ENCODE peak calls at places on chromosome 10, in five cellular contexts. One of them, this sample, is unnamed.

GRCh38 chr10:123759496-123760070 is 93.4 kb downstream of the GPR26 start:
- DNase-seq in activated naive CD4-positive, alpha-beta T cell treated with anti-CD3 and anti-CD28 coated beads, Interleukin-2, amount 10 ng/mL, durations not matched to agents 7 days and 5 days: no peak
- DNase-seq in NCI-H1105: no peak
- DNase-seq in HT1080: no peak
- DNase-seq in NCI-H524: no peak
- DNase-seq in this sample: no peak

GRCh38 chr10:11373626-11374310 is 237.7 kb downstream of the USP6NL start:
- DNase-seq in activated naive CD4-positive, alpha-beta T cell treated with anti-CD3 and anti-CD28 coated beads, Interleukin-2, amount 10 ng/mL, durations not matched to agents 7 days and 5 days: no peak
- DNase-seq in NCI-H1105: no peak
- DNase-seq in HT1080: no peak
- DNase-seq in NCI-H524: no peak
- DNase-seq in this sample: no peak

GRCh38 chr10:58622286-58622685 is 109.6 kb downstream of the BICC1 start:
- DNase-seq in activated naive CD4-positive, alpha-beta T cell treated with anti-CD3 and anti-CD28 coated beads, Interleukin-2, amount 10 ng/mL, durations not matched to agents 7 days and 5 days: no peak
- DNase-seq in NCI-H1105: no peak
- DNase-seq in HT1080: no peak
- DNase-seq in NCI-H524: no peak
- DNase-seq in this sample: no peak

GRCh38 chr10:31090894-31091607 is 59.4 kb upstream of the ZNF438 start:
- DNase-seq in activated naive CD4-positive, alpha-beta T cell treated with anti-CD3 and anti-CD28 coated beads, Interleukin-2, amount 10 ng/mL, durations not matched to agents 7 days and 5 days: no peak
- DNase-seq in NCI-H1105: no peak
- DNase-seq in HT1080: no peak
- DNase-seq in NCI-H524: no peak
- DNase-seq in this sample: no peak

GRCh38 chr10:10794056-10794455 is 223.6 kb upstream of the CELF2 start:
- DNase-seq in activated naive CD4-positive, alpha-beta T cell treated with anti-CD3 and anti-CD28 coated beads, Interleukin-2, amount 10 ng/mL, durations not matched to agents 7 days and 5 days: no peak
- DNase-seq in NCI-H1105: no peak
- DNase-seq in HT1080: peak; percentile 25
- DNase-seq in NCI-H524: peak; percentile 10
- DNase-seq in this sample: peak; percentile 68

GRCh38 chr10:110642980-110643655 is 1.0 kb upstream of the RBM20 start:
- DNase-seq in activated naive CD4-positive, alpha-beta T cell treated with anti-CD3 and anti-CD28 coated beads, Interleukin-2, amount 10 ng/mL, durations not matched to agents 7 days and 5 days: no peak
- DNase-seq in NCI-H1105: no peak
- DNase-seq in HT1080: no peak
- DNase-seq in NCI-H524: no peak
- DNase-seq in this sample: no peak

GRCh38 chr10:73413108-73413527 is 740 bp downstream of the ANXA7 start:
- DNase-seq in activated naive CD4-positive, alpha-beta T cell treated with anti-CD3 and anti-CD28 coated beads, Interleukin-2, amount 10 ng/mL, durations not matched to agents 7 days and 5 days: peak; percentile 63
- DNase-seq in NCI-H1105: no peak
- DNase-seq in HT1080: peak; percentile 63
- DNase-seq in NCI-H524: no peak
- DNase-seq in this sample: peak; percentile 2

GRCh38 chr10:45035673-45036072 is 35.0 kb downstream of the ZNF22 start:
- DNase-seq in activated naive CD4-positive, alpha-beta T cell treated with anti-CD3 and anti-CD28 coated beads, Interleukin-2, amount 10 ng/mL, durations not matched to agents 7 days and 5 days: no peak
- DNase-seq in NCI-H1105: no peak
- DNase-seq in HT1080: no peak
- DNase-seq in NCI-H524: no peak
- DNase-seq in this sample: no peak

GRCh38 chr10:99395750-99396445 is 34.5 kb downstream of the GOT1 start:
- DNase-seq in activated naive CD4-positive, alpha-beta T cell treated with anti-CD3 and anti-CD28 coated beads, Interleukin-2, amount 10 ng/mL, durations not matched to agents 7 days and 5 days: no peak
- DNase-seq in NCI-H1105: no peak
- DNase-seq in HT1080: peak; percentile 96
- DNase-seq in NCI-H524: no peak
- DNase-seq in this sample: peak; percentile 55

GRCh38 chr10:110269641-110270318 is 34.9 kb downstream of the SMNDC1 start:
- DNase-seq in activated naive CD4-positive, alpha-beta T cell treated with anti-CD3 and anti-CD28 coated beads, Interleukin-2, amount 10 ng/mL, durations not matched to agents 7 days and 5 days: peak; percentile 25
- DNase-seq in NCI-H1105: no peak
- DNase-seq in HT1080: no peak
- DNase-seq in NCI-H524: no peak
- DNase-seq in this sample: no peak

GRCh38 chr10:71547841-71548493 is 151.2 kb downstream of the CDH23 start:
- DNase-seq in activated naive CD4-positive, alpha-beta T cell treated with anti-CD3 and anti-CD28 coated beads, Interleukin-2, amount 10 ng/mL, durations not matched to agents 7 days and 5 days: no peak
- DNase-seq in NCI-H1105: no peak
- DNase-seq in HT1080: no peak
- DNase-seq in NCI-H524: no peak
- DNase-seq in this sample: no peak

GRCh38 chr10:493391-494148 is 195.9 kb downstream of the DIP2C start:
- DNase-seq in activated naive CD4-positive, alpha-beta T cell treated with anti-CD3 and anti-CD28 coated beads, Interleukin-2, amount 10 ng/mL, durations not matched to agents 7 days and 5 days: no peak
- DNase-seq in NCI-H1105: no peak
- DNase-seq in HT1080: no peak
- DNase-seq in NCI-H524: no peak
- DNase-seq in this sample: no peak

GRCh38 chr10:101896466-101896865 is 52.9 kb upstream of the KCNIP2 start:
- DNase-seq in activated naive CD4-positive, alpha-beta T cell treated with anti-CD3 and anti-CD28 coated beads, Interleukin-2, amount 10 ng/mL, durations not matched to agents 7 days and 5 days: no peak
- DNase-seq in NCI-H1105: no peak
- DNase-seq in HT1080: no peak
- DNase-seq in NCI-H524: no peak
- DNase-seq in this sample: no peak

GRCh38 chr10:133133471-133134231 is 26.4 kb upstream of the KNDC1 start:
- DNase-seq in activated naive CD4-positive, alpha-beta T cell treated with anti-CD3 and anti-CD28 coated beads, Interleukin-2, amount 10 ng/mL, durations not matched to agents 7 days and 5 days: no peak
- DNase-seq in NCI-H1105: no peak
- DNase-seq in HT1080: no peak
- DNase-seq in NCI-H524: no peak
- DNase-seq in this sample: no peak

GRCh38 chr10:7111574-7111973 is 299.3 kb downstream of the SFMBT2 start:
- DNase-seq in activated naive CD4-positive, alpha-beta T cell treated with anti-CD3 and anti-CD28 coated beads, Interleukin-2, amount 10 ng/mL, durations not matched to agents 7 days and 5 days: no peak
- DNase-seq in NCI-H1105: no peak
- DNase-seq in HT1080: peak; percentile 56
- DNase-seq in NCI-H524: no peak
- DNase-seq in this sample: peak; percentile 37